ENCODE peak calls at places on chromosomes 6 and 20, in four cellular contexts. K is HEK293T, F is K562, B is HepG2. C is an unnamed sample.

GRCh38 chr6:42963855-42964605 is 3.5 kb downstream of the GNMT start:
- DNase-seq in K (peak; percentile 76), F (peak; percentile 75), B (peak; percentile 76), C (peak; percentile 87)

GRCh38 chr6:41092421-41093140 is 19.8 kb downstream of the NFYA start:
- DNase-seq in K (peak; percentile 15), F (peak; percentile 23), B (peak; percentile 41), C (no peak)

GRCh38 chr6:5334341-5334740 is 73.0 kb downstream of the FARS2 start:
- DNase-seq in K (no peak), F (no peak), B (no peak), C (no peak)

GRCh38 chr20:38685853-38686473 is 38.3 kb upstream of the SLC32A1 start:
- DNase-seq in K (peak; percentile 65), F (peak; percentile 63), B (peak; percentile 63), C (peak; percentile 84)

GRCh38 chr6:72624557-72625160 is 2.8 kb downstream of the KCNQ5 start:
- DNase-seq in K (peak; percentile 46), F (peak; percentile 47), B (no peak), C (no peak)

GRCh38 chr6:33967266-33967767 is 163.5 kb upstream of the MLN start:
- DNase-seq in K (no peak), F (no peak), B (no peak), C (no peak)

GRCh38 chr20:57594092-57594911 is 25.9 kb downstream of the ZBP1 start:
- DNase-seq in K (peak; percentile 74), F (peak; percentile 85), B (peak; percentile 33), C (peak; percentile 74)

GRCh38 chr6:116410945-116411623 is 40.3 kb downstream of the DSE start:
- DNase-seq in K (no peak), F (no peak), B (no peak), C (no peak)

GRCh38 chr6:88220493-88220892 is 54.3 kb upstream of the CNR1 start:
- DNase-seq in K (peak; percentile 17), F (peak; percentile 11), B (peak; percentile 2), C (peak; percentile 21)

GRCh38 chr20:54995553-54995952 is 520.2 kb downstream of the DOK5 start:
- DNase-seq in K (no peak), F (no peak), B (no peak), C (no peak)

DNA sequence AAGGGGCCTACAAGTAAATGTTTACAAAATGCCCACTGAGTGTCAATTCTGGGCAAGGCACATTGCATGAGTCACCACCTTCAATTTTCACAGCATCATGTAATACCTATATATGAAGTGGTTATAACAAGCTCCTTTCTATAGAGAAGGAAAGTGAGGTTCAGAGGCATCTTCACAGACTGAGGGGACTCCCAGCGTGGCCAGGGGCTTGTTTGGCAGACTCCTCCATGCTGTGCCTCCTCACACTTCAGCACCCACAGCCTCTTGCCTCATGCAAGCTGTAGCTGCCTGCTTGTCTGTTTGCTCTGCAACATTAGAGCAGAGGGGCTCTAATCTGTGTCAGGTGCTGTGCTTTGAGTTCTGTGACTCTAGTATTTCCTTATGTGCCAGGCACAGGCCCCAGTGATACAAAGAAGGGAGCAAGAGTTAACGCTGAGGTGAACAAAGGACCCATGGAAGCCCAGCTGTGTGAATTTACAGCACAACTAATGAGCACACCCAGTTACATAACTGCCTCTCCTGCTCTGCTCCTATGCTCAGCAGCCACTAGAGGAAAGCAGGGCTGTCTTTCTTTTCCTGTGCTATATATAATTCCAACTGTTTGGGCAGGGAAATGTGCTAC is 72.3 kb downstream of the ZHX3 start:
- DNase-seq in K (no peak), F (no peak), B (peak; percentile 15), C (peak; percentile 24)
- TF ChIP-seq ELF4 in K (no peak), F (no peak), B (no peak), C (no peak)

DNA sequence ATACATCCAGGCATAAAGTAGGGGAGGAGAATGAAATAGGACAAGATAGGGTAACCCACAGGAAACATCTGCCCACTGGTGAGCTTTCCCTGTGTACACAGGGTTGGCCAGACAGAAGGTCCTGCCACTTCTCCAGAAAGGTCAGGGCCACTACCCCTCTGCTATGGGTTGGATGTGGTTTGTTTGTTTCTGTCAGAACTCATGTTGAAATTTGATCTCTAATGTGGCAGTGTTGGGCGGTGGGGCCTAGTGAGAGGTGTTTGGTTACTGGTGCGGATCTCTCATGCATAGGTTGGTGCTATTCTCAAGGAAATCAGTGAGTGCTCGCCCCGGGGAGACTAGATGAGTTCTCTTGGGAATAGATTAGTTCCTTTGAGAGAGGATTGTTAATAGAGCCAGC is 15.6 kb upstream of the MAS1 start:
- DNase-seq in K (no peak), F (no peak), B (peak; percentile 75), C (peak; percentile 46)
- TF ChIP-seq ELF4 in K (no peak), F (no peak), B (no peak), C (no peak)

GRCh38 chr6:26328265-26328844 is 36.6 kb upstream of the BTN3A2 start:
- DNase-seq in K (no peak), F (no peak), B (no peak), C (peak; percentile 35)
- TF ChIP-seq ELF4 in K (no peak), F (no peak), B (no peak), C (no peak)

GRCh38 chr6:35354361-35355135 is 12.2 kb downstream of the PPARD start:
- DNase-seq in K (no peak), F (no peak), B (no peak), C (no peak)
- TF ChIP-seq ELF4 in K (no peak), F (no peak), B (no peak), C (no peak)

GRCh38 chr6:44708208-44708607 is 320.7 kb downstream of the CDC5L start:
- DNase-seq in K (no peak), F (no peak), B (no peak), C (no peak)
- TF ChIP-seq ELF4 in K (no peak), F (no peak), B (no peak), C (no peak)

C was measured in WTC11.